ENCODE peak calls at places on chromosomes 6 and 20, in six cellular contexts. F is K562, A is endothelial cell of umbilical vein, Q is HepG2, U is A549, Y is GM12878. L is an unnamed sample.

GRCh38 chr6:40916816-40917215 is 122.2 kb downstream of the UNC5CL start:
- DNase-seq in F (no peak), A (no peak), Q (no peak), U (no peak), Y (no peak), L (no peak)

GRCh38 chr6:12165722-12166121 is 124.4 kb upstream of the EDN1 start:
- DNase-seq in F (no peak), A (no peak), Q (no peak), U (no peak), Y (no peak), L (no peak)

GRCh38 chr6:143822584-143823024 is 20.5 kb upstream of the LTV1 start:
- DNase-seq in F (no peak), A (peak; percentile 93), Q (no peak), U (no peak), Y (no peak), L (no peak)

GRCh38 chr20:63208346-63208924 is 7.5 kb downstream of the YTHDF1 start:
- DNase-seq in F (no peak), A (no peak), Q (no peak), U (no peak), Y (no peak), L (no peak)

GRCh38 chr6:106461084-106461483 is 100.6 kb downstream of the CRYBG1 start:
- DNase-seq in F (no peak), A (no peak), Q (no peak), U (no peak), Y (no peak), L (no peak)

GRCh38 chr20:1900321-1900791 is 5.1 kb downstream of the SIRPA start:
- DNase-seq in F (peak; percentile 60), A (peak; percentile 78), Q (peak; percentile 89), U (peak; percentile 89), Y (no peak), L (peak; percentile 80)

GRCh38 chr6:42929928-42930360 is 664 bp downstream of the CNPY3 start:
- DNase-seq in F (peak; percentile 50), A (peak; percentile 72), Q (no peak), U (no peak), Y (peak; percentile 97), L (peak; percentile 95)

GRCh38 chr6:57044568-57044967 is 1.9 kb upstream of the KIAA1586 start:
- DNase-seq in F (no peak), A (no peak), Q (no peak), U (no peak), Y (no peak), L (no peak)

GRCh38 chr6:144093236-144093635 is 2.1 kb downstream of the SF3B5 start:
- DNase-seq in F (no peak), A (no peak), Q (no peak), U (no peak), Y (no peak), L (no peak)

GRCh38 chr6:26025047-26025893 is 62.0 kb upstream of the HFE start:
- DNase-seq in F (peak; percentile 60), A (peak; percentile 80), Q (peak; percentile 63), U (peak; percentile 77), Y (no peak), L (no peak)

GRCh38 chr6:36848658-36849441 is 9.6 kb upstream of the CPNE5 start:
- DNase-seq in F (peak; percentile 95), A (peak; percentile 48), Q (peak; percentile 46), U (no peak), Y (no peak), L (peak; percentile 64)

GRCh38 chr6:71979911-71980310 is 93.6 kb downstream of the RIMS1 start:
- DNase-seq in F (no peak), A (no peak), Q (no peak), U (no peak), Y (no peak), L (no peak)

GRCh38 chr6:36912583-36912982 is 26.8 kb downstream of the C6orf89 start:
- DNase-seq in F (no peak), A (no peak), Q (no peak), U (no peak), Y (peak; percentile 72), L (no peak)

GRCh38 chr6:111517965-111518364 is 34.9 kb upstream of the REV3L start:
- DNase-seq in F (no peak), A (no peak), Q (no peak), U (peak; percentile 4), Y (no peak), L (no peak)

GRCh38 chr6:3724451-3725144 is 26.9 kb downstream of the PXDC1 start:
- DNase-seq in F (peak; percentile 53), A (no peak), Q (no peak), U (no peak), Y (no peak), L (no peak)

GRCh38 chr6:33959661-33960344 is 156.0 kb upstream of the MLN start:
- DNase-seq in F (no peak), A (no peak), Q (no peak), U (no peak), Y (no peak), L (no peak)

GRCh38 chr6:12112540-12113189 is 100.6 kb downstream of the HIVEP1 start:
- DNase-seq in F (peak; percentile 49), A (no peak), Q (no peak), U (no peak), Y (no peak), L (no peak)

GRCh38 chr6:154341876-154342275 is 14.7 kb downstream of the IPCEF1 start:
- DNase-seq in F (no peak), A (no peak), Q (no peak), U (no peak), Y (no peak), L (no peak)

GRCh38 chr6:30238178-30238795 is 25.1 kb upstream of the TRIM26 start:
- DNase-seq in F (peak; percentile 49), A (no peak), Q (peak; percentile 60), U (peak; percentile 50), Y (no peak), L (peak; percentile 29)
- TF ChIP-seq CTCF in F (peak; percentile 82), A (no peak), Q (peak; percentile 86), U (peak; percentile 52), Y (peak; percentile 52), L (peak; percentile 29)

GRCh38 chr20:19251958-19252669 is 39.7 kb downstream of the SLC24A3 start:
- DNase-seq in F (no peak), A (no peak), Q (no peak), U (no peak), Y (no peak), L (peak; percentile 78)

GRCh38 chr20:19253316-19253715 is 40.9 kb downstream of the SLC24A3 start:
- DNase-seq in F (no peak), A (no peak), Q (no peak), U (no peak), Y (no peak), L (no peak)

GRCh38 chr20:19251506-19251905 is 39.1 kb downstream of the SLC24A3 start:
- DNase-seq in F (no peak), A (no peak), Q (no peak), U (no peak), Y (no peak), L (no peak)

GRCh38 chr20:19254086-19254821 is 41.8 kb downstream of the SLC24A3 start:
- DNase-seq in F (no peak), A (no peak), Q (no peak), U (no peak), Y (no peak), L (no peak)

DNA sequence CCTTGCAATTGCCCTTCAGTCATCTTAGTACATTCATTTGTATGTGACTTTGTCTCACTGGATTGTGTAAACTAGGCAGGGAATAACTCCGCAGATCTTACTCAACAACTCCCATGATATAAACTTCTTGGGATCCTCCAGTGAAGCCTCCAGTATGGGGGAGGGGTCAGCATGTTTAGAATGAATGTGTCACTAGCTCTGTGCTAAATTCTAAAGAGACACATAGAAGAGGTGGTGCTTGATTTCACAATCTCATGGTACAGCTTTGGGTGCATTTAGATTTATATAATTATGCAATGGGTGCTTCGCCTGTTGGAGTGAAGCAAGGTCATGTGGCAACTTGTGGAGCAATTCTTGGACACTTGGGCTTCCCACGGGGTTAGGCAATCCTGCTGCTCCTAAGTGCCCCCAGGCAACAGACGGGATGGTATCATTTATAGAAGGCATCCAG is 40.3 kb downstream of the SLC24A3 start:
- DNase-seq in F (no peak), A (no peak), Q (no peak), U (no peak), Y (no peak), L (peak; percentile 95)
- TF ChIP-seq MYC in F (no peak), A (no peak), Q (no peak), U (no peak), Y (no peak), L (no peak)

DNA sequence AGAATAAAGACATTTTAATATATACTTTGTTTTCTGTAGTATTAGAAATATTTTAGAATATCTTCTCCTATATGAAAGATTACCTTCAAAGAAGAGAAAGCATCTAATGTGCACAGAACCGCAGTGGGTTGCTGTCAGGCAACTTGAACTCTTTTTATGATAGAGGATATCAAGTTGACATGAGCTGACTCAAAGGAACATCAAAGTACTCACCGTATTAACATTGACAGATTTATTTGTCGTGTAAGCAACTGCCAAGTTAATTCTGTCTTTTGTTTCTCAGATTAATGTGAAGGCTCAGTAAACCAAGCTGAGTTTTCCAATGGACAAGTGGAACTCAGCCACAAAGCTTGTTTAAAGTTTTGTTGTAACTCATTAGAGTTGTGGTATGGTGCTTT is 2.2 kb upstream of the GINM1 start:
- DNase-seq in F (no peak), A (no peak), Q (no peak), U (no peak), Y (no peak), L (no peak)
- TF ChIP-seq CTCF in F (no peak), A (no peak), Q (no peak), U (no peak), Y (no peak), L (no peak)

GRCh38 chr6:118967239-118967638 is 32.3 kb upstream of the MCM9 start:
- DNase-seq in F (no peak), A (no peak), Q (no peak), U (no peak), Y (no peak), L (no peak)

GRCh38 chr6:118965354-118965753 is 30.4 kb upstream of the MCM9 start:
- DNase-seq in F (no peak), A (no peak), Q (peak; percentile 18), U (no peak), Y (no peak), L (no peak)

GRCh38 chr6:118965843-118966242 is 30.9 kb upstream of the MCM9 start:
- DNase-seq in F (no peak), A (no peak), Q (no peak), U (no peak), Y (no peak), L (no peak)

GRCh38 chr6:118970866-118971265 is 35.9 kb upstream of the MCM9 start:
- DNase-seq in F (no peak), A (no peak), Q (no peak), U (no peak), Y (no peak), L (no peak)

GRCh38 chr6:118968416-118968815 is 33.5 kb upstream of the MCM9 start:
- DNase-seq in F (no peak), A (peak; percentile 44), Q (peak; percentile 26), U (peak; percentile 20), Y (no peak), L (peak; percentile 26)
- TF ChIP-seq MYC in F (no peak), A (no peak), Q (no peak), U (no peak), Y (no peak), L (no peak)

GRCh38 chr6:98828210-98828798 is 6.1 kb upstream of the POU3F2 start:
- DNase-seq in F (no peak), A (no peak), Q (no peak), U (no peak), Y (no peak), L (no peak)
- TF ChIP-seq CTCF in F (no peak), A (no peak), Q (no peak), U (no peak), Y (no peak), L (no peak)